ENCODE peak calls at places on chromosomes 3 and 15, in ten cellular contexts. F is mesendoderm; W is breast epithelium; R is effector memory CD4-positive, alpha-beta T cell; H is mucosa of descending colon; V is choroid plexus epithelial cell; Y is GM23338; Z is CD8-positive, alpha-beta T cell; X is RWPE2; C is GM12878. P is an unnamed sample.

GRCh38 chr15:53384417-53384816 is 375.0 kb downstream of the WDR72 start:
- DNase-seq in V (no peak), F (peak), Z (no peak), X (no peak), W (no peak), Y (peak), C (no peak), H (peak), R (no peak), P (no peak)

GRCh38 chr15:64651573-64652260 is 123.7 kb downstream of the RBPMS2 start:
- DNase-seq in F (peak), H (no peak), W (no peak), X (no peak), Y (peak), C (peak), R (peak), V (peak), Z (peak), P (no peak)

GRCh38 chr3:73768594-73769308 is 144.0 kb upstream of the PDZRN3 start:
- DNase-seq in C (no peak), Y (peak), R (no peak), V (peak), F (no peak), H (no peak), W (no peak), X (no peak), Z (no peak), P (no peak)

GRCh38 chr15:56467626-56468025 is 2.7 kb upstream of the MNS1 start:
- DNase-seq in Z (no peak), R (no peak), Y (no peak), H (no peak), C (no peak), X (no peak), V (no peak), F (no peak), W (no peak), P (no peak)

GRCh38 chr3:196072313-196072712 is 9.6 kb downstream of the TFRC start:
- DNase-seq in Y (no peak), F (no peak), R (no peak), Z (no peak), V (no peak), H (no peak), X (no peak), W (no peak), C (peak), P (no peak)

GRCh38 chr3:135352213-135352612 is 557.2 kb downstream of the EPHB1 start:
- DNase-seq in F (no peak), C (no peak), R (no peak), X (no peak), Z (no peak), V (no peak), Y (peak), W (no peak), H (no peak), P (no peak)

GRCh38 chr15:88463870-88464532 is 3.2 kb downstream of the MRPL46 start:
- DNase-seq in H (no peak), C (no peak), F (no peak), X (no peak), Y (no peak), W (no peak), V (no peak), R (no peak), Z (no peak), P (no peak)

GRCh38 chr15:95291878-95292472 is 1038.5 kb upstream of the NR2F2 start:
- DNase-seq in Z (no peak), Y (peak), C (no peak), R (no peak), W (no peak), H (peak), X (no peak), V (peak), F (peak), P (no peak)

GRCh38 chr15:50463423-50464358 is 39.5 kb downstream of the USP8 start:
- DNase-seq in Z (no peak), C (no peak), W (no peak), H (no peak), F (no peak), V (peak), R (no peak), X (no peak), Y (no peak), P (no peak)

GRCh38 chr3:178982138-178982537 is 89.5 kb downstream of the ZMAT3 start:
- DNase-seq in H (no peak), V (peak), Z (no peak), Y (no peak), C (no peak), R (no peak), W (no peak), F (no peak), X (no peak), P (no peak)

GRCh38 chr15:29518442-29518841 is 248.8 kb upstream of the NSMCE3 start:
- DNase-seq in W (no peak), F (no peak), V (no peak), C (no peak), Z (no peak), R (no peak), X (no peak), Y (no peak), H (no peak), P (no peak)

GRCh38 chr3:108085821-108086350 is 4.9 kb downstream of the CD47 start:
- DNase-seq in Y (no peak), X (no peak), W (no peak), F (no peak), R (no peak), V (peak), H (no peak), C (no peak), Z (no peak), P (no peak)

GRCh38 chr15:65069179-65069578 is 1.4 kb upstream of the RASL12 start:
- DNase-seq in R (no peak), C (no peak), V (peak), Y (no peak), Z (no peak), F (no peak), H (peak), X (no peak), W (no peak), P (no peak)

GRCh38 chr15:49238342-49238741 is 68.3 kb downstream of the GALK2 start:
- DNase-seq in H (no peak), W (no peak), Y (no peak), R (no peak), Z (no peak), F (no peak), V (peak), C (no peak), X (no peak), P (no peak)

GRCh38 chr3:148023994-148024393 is 614.8 kb downstream of the ZIC1 start:
- DNase-seq in F (no peak), R (no peak), C (no peak), V (peak), Z (no peak), Y (no peak), H (no peak), X (no peak), W (no peak), P (no peak)

GRCh38 chr3:52521881-52522650 is 11.6 kb downstream of the NT5DC2 start:
- DNase-seq in R (no peak), X (peak), F (no peak), Z (no peak), C (no peak), Y (no peak), V (no peak), H (no peak), W (no peak), P (peak)

GRCh38 chr3:190580443-190580842 is 66.6 kb downstream of the IL1RAP start:
- DNase-seq in F (no peak), C (no peak), V (no peak), H (no peak), Y (no peak), W (no peak), X (no peak), R (no peak), Z (no peak), P (no peak)

GRCh38 chr3:141476033-141476432 is 10.8 kb upstream of the RASA2 start:
- DNase-seq in V (no peak), Y (no peak), C (no peak), Z (no peak), H (no peak), W (no peak), F (no peak), X (no peak), R (peak), P (no peak)

GRCh38 chr15:55282284-55282833 is 7.3 kb downstream of the RAB27A start:
- DNase-seq in W (no peak), X (no peak), C (no peak), H (no peak), F (peak), V (peak), Z (no peak), Y (no peak), R (peak), P (no peak)

GRCh38 chr3:184710870-184711365 is 946 bp downstream of the MAGEF1 start:
- DNase-seq in X (no peak), Y (no peak), F (no peak), V (no peak), W (no peak), R (no peak), Z (peak), C (peak), H (no peak), P (no peak)

GRCh38 chr15:82540055-82540983 is at the start of gene RPS17:
- DNase-seq in F (peak), W (peak), H (peak), R (peak), X (peak), C (peak), Z (peak), Y (peak), V (peak), P (peak)

GRCh38 chr3:183189641-183190040 is 27.1 kb upstream of the LAMP3 start:
- DNase-seq in X (no peak), Z (no peak), F (no peak), W (no peak), Y (no peak), V (no peak), R (no peak), C (no peak), H (no peak), P (no peak)

GRCh38 chr15:92650256-92650655 is 5.3 kb downstream of the FAM174B start:
- DNase-seq in H (no peak), W (peak), V (peak), Z (no peak), C (no peak), R (no peak), Y (no peak), F (no peak), X (no peak), P (no peak)

GRCh38 chr15:92652576-92652966 is 3.0 kb downstream of the FAM174B start:
- DNase-seq in Z (no peak), C (no peak), R (no peak), W (peak), Y (no peak), H (no peak), X (no peak), F (no peak), V (no peak), P (no peak)

GRCh38 chr15:92653366-92653765 is 2.2 kb downstream of the FAM174B start:
- DNase-seq in X (no peak), V (no peak), C (no peak), H (no peak), Z (no peak), W (no peak), R (no peak), F (no peak), Y (no peak), P (no peak)

GRCh38 chr15:92650966-92651365 is 4.6 kb downstream of the FAM174B start:
- DNase-seq in F (no peak), W (no peak), Y (no peak), R (no peak), X (no peak), C (no peak), H (no peak), V (no peak), Z (no peak), P (no peak)

DNA sequence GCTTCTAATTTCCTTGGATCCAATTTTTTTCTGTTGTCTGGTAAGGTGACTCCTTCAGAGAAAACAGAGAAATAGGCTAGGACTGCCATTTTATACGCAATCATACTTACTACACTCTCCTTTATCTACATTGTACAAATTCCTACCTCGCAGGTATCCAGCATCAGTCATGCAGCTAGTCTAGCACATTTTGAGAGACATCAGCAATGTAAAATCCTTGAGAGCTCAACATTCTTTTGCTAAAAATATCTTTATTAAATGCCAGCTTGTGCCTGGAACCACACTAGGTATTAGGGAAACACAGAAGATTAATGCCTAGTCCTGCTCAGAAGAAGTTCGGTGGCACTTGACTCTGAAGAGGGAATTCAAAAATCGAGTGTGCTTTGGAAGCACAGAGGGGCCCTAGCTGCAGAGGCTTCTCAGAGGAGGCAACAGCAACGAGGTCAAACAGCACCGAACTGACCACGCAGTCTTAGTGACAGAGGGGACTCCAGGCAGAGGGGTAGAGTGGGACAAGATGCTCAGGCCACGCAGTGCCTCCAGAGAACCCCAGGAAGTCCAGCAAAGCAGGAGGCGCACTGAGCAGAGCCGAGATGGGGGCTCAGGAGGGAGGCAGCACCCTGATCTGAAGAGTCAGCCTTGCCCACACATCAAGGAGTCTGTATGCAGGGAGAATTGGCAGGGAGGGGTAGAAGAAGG is 3.5 kb downstream of the FAM174B start:
- DNase-seq in V (no peak), F (no peak), H (no peak), X (no peak), C (no peak), W (peak), Y (no peak), R (no peak), Z (no peak), P (no peak)
- H3K4me3 ChIP-seq in V (no peak), F (no peak), H (no peak), X (no peak), C (peak), W (no peak), Y (no peak), R (no peak), Z (no peak), P (no peak)

GRCh38 chr3:114356084-114357009 is 62.5 kb downstream of the TIGIT start:
- DNase-seq in X (no peak), Y (peak), C (no peak), H (no peak), R (no peak), W (no peak), F (peak), V (no peak), Z (no peak), P (no peak)
- H3K4me3 ChIP-seq in X (no peak), Y (peak), C (no peak), H (no peak), R (no peak), W (no peak), F (no peak), V (no peak), Z (no peak), P (no peak)

DNA sequence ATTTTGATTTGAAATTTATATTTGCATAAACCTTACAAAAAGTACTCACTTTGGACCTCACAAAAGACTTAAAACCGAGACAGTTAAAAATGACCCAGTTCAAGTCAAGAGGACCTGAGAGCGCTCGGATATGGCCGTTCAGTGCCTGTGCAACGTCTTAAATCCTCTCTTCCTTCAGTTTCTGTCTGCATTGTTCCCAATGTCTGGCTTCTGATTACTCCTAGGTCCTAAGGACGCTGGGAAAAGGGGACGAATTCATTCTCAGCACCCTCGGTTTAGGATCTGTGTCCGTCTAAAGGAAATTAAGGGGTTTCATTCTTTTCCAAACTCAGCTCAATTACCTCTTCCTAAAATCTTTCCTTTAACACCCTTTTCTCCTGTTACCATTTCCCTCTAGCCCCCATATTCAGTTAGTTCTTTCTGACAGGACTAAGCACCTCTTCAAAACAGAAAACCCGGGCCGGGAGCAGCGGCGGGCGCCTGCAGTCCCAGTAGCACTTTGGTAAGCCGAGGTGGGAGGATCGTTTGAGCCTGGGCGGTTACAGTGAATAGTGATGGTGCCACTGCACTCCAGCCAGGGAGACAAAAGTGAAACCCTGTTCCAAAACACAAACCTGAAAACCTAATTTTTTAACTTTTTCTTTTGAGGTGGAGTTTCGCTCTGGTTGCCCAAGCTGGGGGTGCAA is 931 bp downstream of the DPPA4 start:
- DNase-seq in Y (no peak), V (peak), X (no peak), W (no peak), Z (peak), H (no peak), R (no peak), F (peak), C (no peak), P (no peak)
- H3K4me3 ChIP-seq in Y (peak), V (peak), X (no peak), W (peak), Z (peak), H (no peak), R (no peak), F (peak), C (no peak), P (peak)

DNA sequence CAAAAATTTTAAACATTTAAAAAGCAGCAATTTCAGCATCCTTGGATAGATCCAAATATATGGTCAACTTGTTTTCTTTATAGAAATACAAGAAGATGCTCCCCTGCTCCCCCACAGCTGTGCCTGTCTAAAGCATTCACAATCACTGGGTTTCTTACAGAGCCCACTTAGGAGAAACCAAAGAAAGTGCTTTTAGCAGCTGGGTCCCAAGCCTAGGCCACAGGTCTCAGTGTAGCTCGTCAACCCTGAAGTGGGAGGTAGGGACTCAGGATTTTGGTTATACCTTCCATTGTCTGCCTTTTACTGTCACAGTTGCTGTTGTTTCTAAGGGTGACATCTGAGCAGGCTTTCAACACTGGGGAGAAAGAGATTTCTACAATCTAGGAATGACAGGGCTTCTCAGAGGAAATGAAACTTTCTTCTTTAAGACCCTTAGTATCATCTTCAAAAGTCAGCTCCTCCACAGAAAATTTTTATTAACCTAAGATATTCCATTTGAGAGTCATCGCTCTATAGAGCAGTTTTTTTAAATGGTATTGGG is 199.3 kb upstream of the CMC1 start:
- DNase-seq in F (peak), R (no peak), H (no peak), W (no peak), C (no peak), V (no peak), Z (no peak), Y (no peak), X (no peak), P (no peak)
- H3K4me3 ChIP-seq in F (no peak), R (no peak), H (no peak), W (no peak), C (no peak), V (no peak), Z (no peak), Y (no peak), X (no peak), P (no peak)

DNA sequence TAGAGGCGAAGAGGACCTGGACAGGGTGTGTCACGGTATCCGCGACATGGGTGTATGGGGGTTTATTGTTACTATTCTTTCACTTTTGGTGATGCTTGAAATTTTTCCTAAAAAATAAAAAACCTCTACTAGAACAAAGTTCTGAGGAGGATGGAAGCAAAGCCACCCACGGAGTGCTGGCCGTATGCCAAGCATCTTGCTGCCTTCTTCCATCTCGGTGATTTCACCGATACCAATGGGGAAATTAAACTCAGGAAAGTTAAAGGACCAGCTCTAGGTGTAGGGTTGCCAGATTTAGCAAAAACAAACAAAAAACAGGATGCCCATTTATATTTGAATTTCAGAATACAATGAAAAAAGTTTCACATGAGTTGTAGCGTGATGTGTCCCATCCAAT is 33.9 kb downstream of the SMAD6 start:
- DNase-seq in W (no peak), Y (no peak), H (no peak), X (no peak), F (no peak), C (no peak), R (no peak), Z (no peak), V (peak), P (no peak)
- H3K4me3 ChIP-seq in W (no peak), Y (no peak), H (no peak), X (no peak), F (no peak), C (no peak), R (no peak), Z (no peak), V (no peak), P (no peak)

DNA sequence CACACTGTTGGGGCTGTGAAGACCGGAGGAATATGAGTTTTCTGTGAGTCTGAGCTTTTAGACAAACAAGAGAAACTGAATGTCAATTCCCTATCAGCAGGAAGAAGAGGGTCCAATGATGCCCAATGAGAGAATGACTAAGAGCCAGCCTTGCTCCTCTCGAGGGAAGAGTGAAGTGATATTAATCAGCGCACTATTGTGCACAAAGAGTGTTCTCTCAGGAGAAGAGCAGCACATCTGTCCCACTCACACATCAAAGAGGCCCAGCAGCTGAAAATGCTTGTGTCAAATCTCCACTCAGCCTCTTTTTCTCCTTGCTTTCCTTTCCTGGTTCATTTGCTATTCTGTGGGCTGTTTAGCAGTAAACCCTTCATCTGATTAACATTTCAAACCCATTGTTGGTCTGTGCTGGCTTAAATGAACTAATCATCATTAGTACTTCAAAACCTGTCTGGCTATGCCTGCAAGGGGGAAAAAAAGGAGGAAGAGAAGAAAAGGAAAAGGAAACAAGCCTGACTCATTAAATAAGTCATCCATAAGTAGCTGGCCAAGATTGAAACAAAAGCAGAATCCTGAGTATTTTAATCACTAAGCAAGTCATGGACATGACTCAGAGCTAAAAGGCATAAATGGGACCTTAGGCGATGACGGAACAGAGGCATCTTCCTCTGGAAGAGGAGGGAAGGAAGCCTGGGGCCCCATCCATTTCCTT is 912.7 kb downstream of the TUSC7 start:
- DNase-seq in R (no peak), V (peak), X (no peak), F (peak), Y (no peak), C (no peak), W (no peak), H (no peak), Z (no peak), P (no peak)
- H3K4me3 ChIP-seq in R (no peak), V (no peak), X (no peak), F (no peak), Y (no peak), C (no peak), W (no peak), H (no peak), Z (no peak), P (no peak)

P was measured in spleen.